ENCODE peak calls at places on chromosomes 16 and 17, in five cellular contexts. S, Z, M, U and F are unnamed samples.

GRCh38 chr17:81601525-81602120 is 35.3 kb downstream of the NPLOC4 start:
- DNase-seq in Z (peak; percentile 86), M (peak; percentile 60), U (peak; percentile 80), S (peak; percentile 68), F (peak; percentile 33)

GRCh38 chr17:14299261-14300093 is 1.4 kb upstream of the HS3ST3B1 start:
- DNase-seq in Z (peak; percentile 75), M (peak; percentile 63), S (peak; percentile 63), U (peak; percentile 61), F (no peak)

GRCh38 chr17:75950850-75951554 is 10.2 kb upstream of the FBF1 start:
- DNase-seq in U (no peak), M (peak; percentile 61), Z (peak; percentile 48), S (no peak), F (no peak)

GRCh38 chr16:50925758-50926357 is 184.0 kb downstream of the CYLD start:
- DNase-seq in U (no peak), S (no peak), Z (peak; percentile 27), M (peak; percentile 45), F (peak; percentile 85)

GRCh38 chr17:40463122-40463550 is 19.9 kb downstream of the IGFBP4 start:
- DNase-seq in S (no peak), Z (no peak), M (no peak), U (no peak), F (no peak)

GRCh38 chr17:80152057-80152831 is 5.3 kb upstream of the EIF4A3 start:
- DNase-seq in U (no peak), M (peak; percentile 93), Z (peak; percentile 95), S (peak; percentile 24), F (no peak)

GRCh38 chr17:57708401-57708800 is 36.7 kb downstream of the CCDC182 start:
- DNase-seq in S (peak; percentile 43), Z (peak; percentile 24), U (no peak), M (no peak), F (no peak)

GRCh38 chr17:42342242-42343008 is 45.8 kb downstream of the STAT3 start:
- DNase-seq in U (no peak), Z (no peak), S (no peak), M (peak; percentile 76), F (no peak)

GRCh38 chr16:50523710-50524109 is 24.5 kb upstream of the NKD1 start:
- DNase-seq in Z (no peak), U (no peak), M (no peak), S (no peak), F (no peak)

GRCh38 chr17:74454197-74455024 is 12.0 kb upstream of the CD300A start:
- DNase-seq in M (peak; percentile 77), S (peak; percentile 91), U (peak; percentile 97), Z (peak; percentile 92), F (peak; percentile 33)

GRCh38 chr17:73658821-73659220 is 14.6 kb upstream of the SDK2 start:
- DNase-seq in Z (no peak), U (no peak), M (no peak), S (no peak), F (no peak)

GRCh38 chr17:7721612-7722011 is 4.1 kb downstream of the DNAH2 start:
- DNase-seq in M (no peak), Z (no peak), S (no peak), U (no peak), F (no peak)
- H3K27me3 ChIP-seq in M (peaks cover 25% of the 10 kb centered on the region), Z (no peaks in the 10 kb centered on the region), S (no peaks in the 10 kb centered on the region), U (peaks cover 14% of the 10 kb centered on the region), F (peaks cover 29% of the 10 kb centered on the region)

DNA sequence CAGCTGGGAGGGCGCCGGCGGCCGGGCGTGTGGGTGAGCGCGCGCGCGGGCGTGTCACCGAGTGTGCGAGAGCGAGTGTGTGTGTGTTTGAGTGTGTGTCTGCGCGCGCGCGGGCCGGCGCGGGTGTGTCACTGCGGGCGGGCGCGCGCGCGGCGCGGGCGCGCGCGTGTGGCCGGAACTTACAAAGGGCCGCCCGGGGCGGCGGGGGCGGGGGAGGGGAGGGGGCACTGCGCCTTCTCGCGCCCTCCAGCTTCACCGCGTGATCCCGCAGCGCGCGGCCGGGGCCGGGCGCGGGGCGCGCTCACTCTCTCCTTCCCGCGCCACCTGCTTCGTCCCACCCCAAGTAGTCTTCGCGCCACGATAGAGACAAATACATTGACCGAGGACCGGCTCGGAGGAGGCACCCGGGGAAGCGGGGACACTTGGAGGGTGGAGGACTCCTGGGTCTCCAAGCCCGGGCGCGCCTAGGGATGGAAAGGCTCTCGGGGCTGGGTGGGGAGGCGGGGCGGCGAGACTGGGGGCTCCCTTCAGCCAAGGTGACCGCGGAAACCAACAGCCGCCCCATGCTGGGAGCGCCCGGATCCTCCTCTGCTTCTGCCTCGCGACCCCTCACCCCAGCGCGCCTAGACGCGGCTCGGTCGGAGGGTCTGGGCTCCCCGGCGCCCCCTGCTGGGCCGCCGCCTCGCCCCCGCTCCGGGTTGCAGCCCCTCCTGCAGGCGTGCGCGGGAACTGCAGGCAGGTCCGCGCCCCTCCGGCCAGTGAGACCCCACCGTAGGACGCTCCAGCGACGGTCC is at the start of gene SRCIN1:
- DNase-seq in M (peak; percentile 23), Z (peak; percentile 13), S (peak; percentile 75), U (peak; percentile 84), F (no peak)
- H3K4me1 ChIP-seq in M (no peaks in the 10 kb centered on the region), Z (peaks cover 15% of the 10 kb centered on the region), S (peaks cover 11% of the 10 kb centered on the region), U (peaks cover 22% of the 10 kb centered on the region), F (no peaks in the 10 kb centered on the region)

GRCh38 chr17:6712854-6713129 is 377 bp downstream of the SLC13A5 start:
- DNase-seq in Z (no peak), U (no peak), M (no peak), S (no peak), F (no peak)
- H3K27me3 ChIP-seq in Z (peaks cover 30% of the 10 kb centered on the region), U (peaks cover 18% of the 10 kb centered on the region), M (peaks cover 22% of the 10 kb centered on the region), S (no peaks in the 10 kb centered on the region), F (peaks cover 2% of the 10 kb centered on the region)

GRCh38 chr16:88002211-88002610 is 51.0 kb downstream of the BANP start:
- DNase-seq in Z (no peak), S (no peak), U (no peak), M (no peak), F (no peak)

GRCh38 chr16:88004391-88004790 is 53.2 kb downstream of the BANP start:
- DNase-seq in U (no peak), M (no peak), S (no peak), Z (no peak), F (no peak)

GRCh38 chr16:88003736-88004135 is 52.5 kb downstream of the BANP start:
- DNase-seq in M (no peak), Z (no peak), S (no peak), U (no peak), F (no peak)

GRCh38 chr16:88002749-88003148 is 51.5 kb downstream of the BANP start:
- DNase-seq in U (no peak), S (no peak), M (no peak), Z (no peak), F (no peak)

GRCh38 chr16:88003316-88003715 is 52.1 kb downstream of the BANP start:
- DNase-seq in S (no peak), M (no peak), U (no peak), Z (no peak), F (no peak)
- H3K4me1 ChIP-seq in S (no peaks in the 10 kb centered on the region), M (no peaks in the 10 kb centered on the region), U (no peaks in the 10 kb centered on the region), Z (no peaks in the 10 kb centered on the region), F (no peaks in the 10 kb centered on the region)